ENCODE peak calls at places on chromosomes 1 and 21, in nine cellular contexts. V, C, W, N, I, S, D, B and Z are unnamed samples. For H3K4me1, the result is how much of the 10 kb centered on the place peaks cover.

GRCh38 chr1:236021424-236022135 is 43.3 kb downstream of the NID1 start:
- DNase-seq in D (no peak), C (peak), N (no peak), W (no peak), B (no peak), V (no peak), S (peak), I (no peak), Z (no peak)

GRCh38 chr1:8211620-8212442 is 106.1 kb upstream of the SLC45A1 start:
- DNase-seq in I (peak), N (no peak), S (peak), B (peak), D (no peak), W (peak), V (peak), C (no peak), Z (no peak)

GRCh38 chr1:27646676-27647075 is 11.7 kb upstream of the FGR start:
- DNase-seq in B (no peak), I (no peak), V (no peak), N (no peak), D (no peak), C (no peak), S (no peak), W (no peak), Z (peak)

GRCh38 chr1:5466487-5466886 is 525.7 kb downstream of the NPHP4 start:
- DNase-seq in D (no peak), C (no peak), V (no peak), S (no peak), I (no peak), N (no peak), B (no peak), W (no peak), Z (no peak)

GRCh38 chr1:17567582-17567981 is 28.1 kb downstream of the ARHGEF10L start:
- DNase-seq in W (no peak), D (no peak), N (no peak), B (no peak), V (no peak), C (peak), S (peak), I (peak), Z (no peak)

GRCh38 chr1:116908266-116908665 is 1.4 kb upstream of the PTGFRN start:
- DNase-seq in V (no peak), W (no peak), D (no peak), N (no peak), I (no peak), S (no peak), B (no peak), C (no peak), Z (no peak)

GRCh38 chr1:8687053-8687452 is 130.4 kb downstream of the RERE start:
- DNase-seq in I (no peak), W (no peak), N (no peak), S (peak), D (no peak), V (peak), B (no peak), C (peak), Z (no peak)

GRCh38 chr1:111190931-111191451 is 9.5 kb downstream of the DENND2D start:
- DNase-seq in N (no peak), B (no peak), I (no peak), S (peak), C (no peak), V (no peak), D (no peak), W (no peak), Z (no peak)

GRCh38 chr1:116679828-116680628 is 12.5 kb upstream of the IGSF3 start:
- DNase-seq in V (no peak), N (no peak), I (no peak), C (no peak), S (no peak), W (no peak), D (no peak), B (no peak), Z (no peak)

GRCh38 chr1:52460686-52461085 is 56.3 kb downstream of the PRPF38A start:
- DNase-seq in C (no peak), N (no peak), W (peak), B (no peak), I (no peak), S (peak), D (no peak), V (no peak), Z (no peak)

GRCh38 chr1:230807029-230807428 is 59.8 kb downstream of the CAPN9 start:
- DNase-seq in C (no peak), S (no peak), B (no peak), W (no peak), I (no peak), D (peak), N (no peak), V (no peak), Z (no peak)

GRCh38 chr21:35138665-35139381 is 89.7 kb upstream of the RUNX1 start:
- DNase-seq in S (peak), C (no peak), I (no peak), V (no peak), B (no peak), N (no peak), D (no peak), W (no peak), Z (no peak)

GRCh38 chr1:2271841-2272655 is 43.9 kb downstream of the SKI start:
- DNase-seq in C (no peak), S (no peak), I (no peak), N (no peak), B (no peak), V (no peak), D (peak), W (no peak), Z (no peak)

GRCh38 chr21:33036430-33037162 is 10.9 kb downstream of the OLIG2 start:
- DNase-seq in W (no peak), V (no peak), D (no peak), N (no peak), C (no peak), I (no peak), S (peak), B (no peak), Z (peak)

GRCh38 chr1:179807691-179808485 is 64.8 kb downstream of the FAM163A start:
- DNase-seq in N (no peak), S (peak), I (no peak), C (no peak), W (no peak), V (no peak), D (peak), B (no peak), Z (peak)

GRCh38 chr1:69410893-69411292 is 156.8 kb upstream of the LRRC7 start:
- DNase-seq in D (peak), B (no peak), V (no peak), W (no peak), C (no peak), S (no peak), N (no peak), I (no peak), Z (no peak)

GRCh38 chr1:243233908-243234307 is 21.2 kb downstream of the CEP170 start:
- DNase-seq in I (no peak), S (peak), V (no peak), B (no peak), D (no peak), W (no peak), N (no peak), C (no peak), Z (no peak)

GRCh38 chr1:26254404-26254803 is 20.4 kb downstream of the CEP85 start:
- DNase-seq in D (no peak), N (no peak), B (no peak), S (peak), W (no peak), C (no peak), V (no peak), I (no peak), Z (no peak)

GRCh38 chr1:26263212-26263611 is 16.7 kb upstream of the SH3BGRL3 start:
- DNase-seq in I (no peak), B (no peak), D (no peak), S (no peak), C (no peak), W (no peak), N (no peak), V (no peak), Z (no peak)

GRCh38 chr1:26259578-26259977 is 20.3 kb upstream of the SH3BGRL3 start:
- DNase-seq in I (no peak), S (no peak), V (no peak), W (no peak), B (no peak), D (no peak), N (no peak), C (no peak), Z (no peak)

DNA sequence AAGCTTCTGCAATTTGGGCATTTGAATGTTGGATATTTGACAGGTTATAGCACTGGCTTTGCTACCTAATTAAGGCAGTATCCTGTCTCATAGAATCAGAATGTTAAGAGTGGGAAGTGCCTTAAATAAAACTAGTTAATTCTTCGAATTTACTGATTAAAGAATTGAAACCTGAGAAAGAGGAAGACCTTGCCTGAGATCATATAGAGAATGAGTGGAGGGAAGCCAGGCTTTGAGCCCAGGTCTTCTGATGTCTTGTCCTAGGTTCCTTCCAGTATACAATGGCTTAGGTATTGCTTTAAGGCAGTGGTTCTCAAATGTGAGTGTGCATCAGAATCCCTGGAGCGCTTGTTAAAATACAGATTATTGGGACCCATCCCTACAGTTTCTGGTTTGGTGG is 20.9 kb upstream of the SH3BGRL3 start:
- DNase-seq in V (no peak), D (no peak), C (no peak), S (no peak), B (no peak), I (no peak), W (no peak), N (no peak), Z (no peak)
- TF ChIP-seq POLR2A in V (no peak), D (no peak), C (no peak), S (no peak), B (no peak), I (no peak), W (no peak), N (no peak), Z (no peak)

GRCh38 chr1:156494309-156494895 is 6.2 kb downstream of the MEF2D start:
- DNase-seq in S (no peak), B (no peak), I (peak), N (no peak), W (no peak), C (no peak), V (no peak), D (peak), Z (no peak)
- H3K27ac ChIP-seq in S (no peak), B (peak), I (peak), N (peak), W (no peak), C (peak), V (peak), D (no peak), Z (peak)

DNA sequence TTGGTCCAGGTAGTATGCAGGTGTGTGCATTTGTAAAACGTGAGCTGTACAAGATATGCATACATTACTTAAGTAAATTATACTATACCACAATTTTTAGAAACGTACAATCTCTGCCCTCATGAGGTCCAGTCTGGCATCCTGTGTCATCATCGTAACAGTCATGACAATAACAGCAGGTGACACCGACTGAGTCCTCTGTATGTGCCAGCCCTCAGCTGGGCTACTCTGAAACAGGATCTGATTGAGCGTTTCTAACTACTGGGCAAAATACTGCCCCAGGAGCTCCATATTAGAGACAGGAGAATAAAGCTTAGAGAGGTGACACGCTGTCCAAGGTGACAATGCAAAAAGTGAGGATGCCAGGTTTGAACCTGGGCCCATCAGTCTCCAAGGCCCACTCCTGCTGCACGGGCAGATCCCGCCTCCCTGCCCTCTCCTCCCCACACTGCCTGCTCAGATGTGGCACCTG is 47.2 kb upstream of the ECE1 start:
- DNase-seq in W (no peak), V (no peak), S (no peak), N (no peak), B (no peak), I (no peak), C (no peak), D (no peak), Z (no peak)
- H3K4me1 ChIP-seq in W (half or more), V (half or more), S (half or more), N (half or more), B (half or more), I (half or more), C (half or more), D (half or more), Z (half or more)

GRCh38 chr1:93446837-93447451 is 974 bp upstream of the FNBP1L start:
- DNase-seq in I (peak), C (peak), D (no peak), W (peak), S (no peak), B (no peak), V (peak), N (peak), Z (no peak)

GRCh38 chr1:93450331-93450730 is 2.4 kb downstream of the FNBP1L start:
- DNase-seq in D (no peak), B (no peak), N (no peak), S (no peak), W (no peak), I (no peak), C (no peak), V (no peak), Z (no peak)

GRCh38 chr1:93447481-93448291 is at the start of gene FNBP1L:
- DNase-seq in S (peak), V (peak), D (peak), W (peak), N (peak), C (peak), I (peak), B (peak), Z (peak)

GRCh38 chr1:93448292-93448982 is 519 bp downstream of the FNBP1L start:
- DNase-seq in I (peak), N (peak), S (no peak), C (peak), W (peak), B (peak), D (peak), V (peak), Z (peak)

GRCh38 chr1:93448983-93449805 is 1.3 kb downstream of the FNBP1L start:
- DNase-seq in I (peak), D (no peak), V (peak), S (peak), B (no peak), N (peak), W (peak), C (peak), Z (no peak)
- TF ChIP-seq POLR2A in I (no peak), D (no peak), V (no peak), S (no peak), B (no peak), N (peak), W (no peak), C (no peak), Z (no peak)

GRCh38 chr1:31567956-31568570 is 8.3 kb upstream of the TINAGL1 start:
- DNase-seq in I (no peak), W (no peak), D (no peak), C (no peak), N (no peak), S (no peak), V (no peak), B (no peak), Z (no peak)
- H3K27ac ChIP-seq in I (no peak), W (no peak), D (no peak), C (no peak), N (no peak), S (no peak), V (no peak), B (no peak), Z (peak)

GRCh38 chr1:145985502-145986439 is 10.6 kb downstream of the TXNIP start:
- DNase-seq in V (no peak), S (peak), D (peak), B (peak), W (peak), C (no peak), I (peak), N (no peak), Z (no peak)
- H3K4me1 ChIP-seq in V (half or more), S (under half), D (half or more), B (half or more), W (under half), C (under half), I (under half), N (under half), Z (half or more)

GRCh38 chr1:151993734-151994496 is at the start of gene S100A10:
- DNase-seq in N (peak), W (peak), C (peak), V (peak), I (peak), B (peak), S (peak), D (peak), Z (peak)
- TF ChIP-seq POLR2A in N (peak), W (peak), C (no peak), V (peak), I (peak), B (peak), S (peak), D (no peak), Z (no peak)

DNA sequence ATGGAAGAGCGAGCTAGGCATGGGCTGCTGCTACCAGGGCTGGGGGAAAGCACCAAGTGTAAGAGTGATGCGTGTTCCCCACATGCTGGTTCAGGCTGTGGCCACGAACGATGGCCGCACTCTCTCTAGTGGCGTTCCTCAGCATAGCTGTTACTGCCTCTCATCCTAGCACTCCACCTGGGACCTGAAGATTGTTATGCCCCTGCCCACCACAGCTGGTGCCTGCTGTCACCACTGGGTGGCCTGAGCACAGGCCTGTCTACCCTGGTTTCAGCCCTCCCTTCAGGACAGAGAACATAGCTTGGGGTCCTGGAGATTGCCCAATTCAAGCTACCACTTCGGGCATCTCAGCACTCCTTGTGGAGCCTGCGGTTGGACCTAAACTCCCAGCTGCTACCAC is 80.1 kb upstream of the PDC start:
- DNase-seq in S (no peak), V (no peak), N (no peak), C (no peak), W (no peak), B (no peak), D (no peak), I (no peak), Z (no peak)
- H3K27ac ChIP-seq in S (no peak), V (no peak), N (no peak), C (no peak), W (no peak), B (no peak), D (no peak), I (no peak), Z (no peak)